ENCODE peak calls at places on chromosomes 3 and 15, in six cellular contexts. C is BE2C, E is kidney epithelial cell, U is heart left ventricle, H is stomach, A is GM23338. J is an unnamed sample.
A peak's percentile ranks its signal among the peaks of the same experiment; 100 is the strongest.

GRCh38 chr15:42879390-42879912 is 41.1 kb downstream of the TTBK2 start:
- DNase-seq in E (no peak), A (no peak), C (no peak), H (no peak), U (no peak), J (no peak)

GRCh38 chr3:89740881-89741177 is 633.4 kb downstream of the EPHA3 start:
- DNase-seq in A (no peak), C (no peak), E (no peak), H (no peak), U (no peak), J (no peak)

GRCh38 chr3:174333640-174334039 is 525.5 kb upstream of the NAALADL2 start:
- DNase-seq in A (no peak), C (no peak), E (no peak), H (no peak), U (no peak), J (no peak)

GRCh38 chr3:169133178-169134161 is 530.0 kb downstream of the MECOM start:
- DNase-seq in U (no peak), A (peak; percentile 18), E (no peak), C (no peak), H (no peak), J (no peak)

GRCh38 chr3:112815981-112816380 is 30.7 kb downstream of the CD200R1L start:
- DNase-seq in U (no peak), C (no peak), E (no peak), A (no peak), H (no peak), J (no peak)

GRCh38 chr3:87206070-87206469 is 21.0 kb upstream of the CHMP2B start:
- DNase-seq in A (no peak), E (peak; percentile 41), U (no peak), C (no peak), H (no peak), J (peak; percentile 80)

GRCh38 chr15:77603616-77604406 is 28.9 kb downstream of the LINGO1 start:
- DNase-seq in A (no peak), H (no peak), U (no peak), C (peak; percentile 53), E (no peak), J (no peak)

GRCh38 chr3:117016359-117016758 is 306.8 kb downstream of the TUSC7 start:
- DNase-seq in A (peak; percentile 67), E (no peak), H (no peak), U (no peak), C (peak; percentile 34), J (no peak)

GRCh38 chr3:43181202-43181910 is 75.5 kb upstream of the POMGNT2 start:
- DNase-seq in U (no peak), C (no peak), A (no peak), E (no peak), H (no peak), J (no peak)

GRCh38 chr3:143201870-143202269 is 82.3 kb downstream of the CHST2 start:
- DNase-seq in U (no peak), H (no peak), A (no peak), C (no peak), E (no peak), J (no peak)

GRCh38 chr15:59685737-59686297 is 3.3 kb downstream of the BNIP2 start:
- DNase-seq in H (no peak), A (no peak), C (no peak), U (no peak), E (no peak), J (no peak)

GRCh38 chr3:197356275-197356674 is 57.9 kb upstream of the DLG1 start:
- DNase-seq in U (peak; percentile 59), H (peak; percentile 84), E (no peak), C (no peak), A (no peak), J (no peak)

GRCh38 chr3:64031540-64032533 is 8.5 kb upstream of the PSMD6 start:
- DNase-seq in U (no peak), A (no peak), C (no peak), H (no peak), E (no peak), J (no peak)

GRCh38 chr15:101184830-101185229 is 67.0 kb downstream of the CHSY1 start:
- DNase-seq in A (no peak), H (no peak), U (no peak), E (no peak), C (no peak), J (no peak)

GRCh38 chr3:170751083-170751893 is 118.7 kb downstream of the RPL22L1 start:
- DNase-seq in H (peak; percentile 60), C (peak; percentile 55), A (no peak), E (peak; percentile 49), U (peak; percentile 28), J (peak; percentile 59)

DNA sequence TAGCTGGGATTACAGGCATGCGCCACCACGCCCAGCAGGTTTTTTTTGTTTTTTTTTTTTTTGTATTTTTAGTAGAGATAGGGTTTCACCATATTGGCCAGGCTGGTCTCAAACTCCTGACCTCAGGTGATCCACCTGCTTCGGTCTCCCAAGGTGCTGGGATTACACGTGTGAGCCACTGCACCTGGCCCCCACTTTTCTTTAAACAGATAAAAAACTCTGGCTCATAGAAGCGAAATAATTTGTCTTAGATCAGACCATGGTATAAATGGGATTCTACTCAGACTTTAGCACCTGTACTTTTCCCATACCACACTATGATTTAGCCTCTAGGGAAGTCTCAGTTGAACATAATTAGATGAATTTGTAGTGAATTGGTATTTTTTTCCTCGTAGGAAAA is 182.4 kb downstream of the AKAP13 start:
- DNase-seq in A (no peak), H (no peak), U (no peak), C (no peak), E (no peak), J (no peak)
- H3K27me3 ChIP-seq in A (no peaks in the 10 kb centered on the region), H (no peaks in the 10 kb centered on the region), U (no peaks in the 10 kb centered on the region), C (no peaks in the 10 kb centered on the region), E (no peaks in the 10 kb centered on the region), J (no peaks in the 10 kb centered on the region)

GRCh38 chr3:39812537-39812936 is 3.1 kb downstream of the MYRIP start:
- DNase-seq in E (no peak), H (peak; percentile 47), C (peak; percentile 29), U (no peak), A (peak; percentile 60), J (no peak)
- TF ChIP-seq CTCF in E (peak; percentile 50), H (no peak), C (peak; percentile 58), U (peak; percentile 34), A (peak; percentile 76), J (no peak)

GRCh38 chr3:177362646-177363045 is 165.4 kb upstream of the TBL1XR1 start:
- DNase-seq in U (no peak), A (no peak), C (no peak), H (no peak), E (no peak), J (no peak)

GRCh38 chr3:177364236-177364635 is 167.0 kb upstream of the TBL1XR1 start:
- DNase-seq in U (no peak), E (no peak), C (no peak), H (no peak), A (no peak), J (no peak)

GRCh38 chr3:177359601-177360357 is 162.5 kb upstream of the TBL1XR1 start:
- DNase-seq in U (peak; percentile 96), C (peak; percentile 95), H (peak; percentile 96), E (peak; percentile 97), A (peak; percentile 99), J (peak; percentile 88)

GRCh38 chr3:177358968-177359600 is 161.8 kb upstream of the TBL1XR1 start:
- DNase-seq in E (no peak), A (peak; percentile 80), H (peak; percentile 41), C (peak; percentile 83), U (peak; percentile 44), J (no peak)

DNA sequence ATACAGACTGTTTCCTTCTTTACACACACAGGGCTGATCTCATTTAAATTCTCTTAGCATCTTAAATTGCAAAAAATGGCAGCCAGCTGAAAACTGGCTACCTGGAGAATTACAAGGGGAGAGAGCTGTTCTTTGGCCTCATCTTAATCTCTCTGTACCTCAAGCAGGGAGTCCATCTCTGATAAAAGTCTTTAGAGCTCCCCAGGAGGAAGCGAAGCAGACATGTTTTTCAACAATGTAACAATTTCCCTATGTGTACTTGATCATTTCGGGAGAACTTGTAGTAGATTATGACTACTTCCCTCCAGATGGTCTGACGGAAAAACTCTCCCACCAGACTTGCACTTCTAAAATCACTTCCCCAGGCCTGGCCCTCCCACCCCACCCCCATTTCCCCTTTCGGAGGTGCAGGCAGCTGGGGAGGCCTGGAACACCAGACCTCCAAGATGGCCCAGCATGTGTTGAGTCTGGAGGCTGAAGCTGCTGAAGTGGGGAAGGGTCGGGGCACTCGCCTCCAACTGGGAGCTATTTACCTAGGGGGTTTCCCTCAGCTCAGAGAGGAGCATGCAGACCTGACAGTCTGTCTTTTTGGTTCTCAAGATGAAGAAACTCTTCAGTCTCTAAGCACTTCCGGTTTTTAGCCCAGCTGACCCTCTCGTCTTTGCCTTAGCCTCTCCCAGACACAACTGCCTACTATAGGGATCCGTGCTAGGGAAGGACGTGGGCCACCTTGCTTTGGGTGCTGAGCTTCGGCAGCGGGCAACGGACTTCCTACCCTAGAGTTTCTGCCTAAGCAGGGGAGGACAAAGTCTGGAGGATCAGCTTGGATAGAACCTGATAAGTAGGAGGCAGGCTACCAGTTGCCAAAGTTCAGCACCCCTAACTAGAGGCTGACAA is 164.0 kb upstream of the TBL1XR1 start:
- DNase-seq in A (no peak), E (no peak), H (no peak), U (peak; percentile 23), C (no peak), J (no peak)
- H3K4me3 ChIP-seq in A (no peak overlapping the region), E (no peak overlapping the region), H (peak overlapping the region; percentile 37), U (peak overlapping the region; percentile 41), C (no peak overlapping the region), J (no peak overlapping the region)

DNA sequence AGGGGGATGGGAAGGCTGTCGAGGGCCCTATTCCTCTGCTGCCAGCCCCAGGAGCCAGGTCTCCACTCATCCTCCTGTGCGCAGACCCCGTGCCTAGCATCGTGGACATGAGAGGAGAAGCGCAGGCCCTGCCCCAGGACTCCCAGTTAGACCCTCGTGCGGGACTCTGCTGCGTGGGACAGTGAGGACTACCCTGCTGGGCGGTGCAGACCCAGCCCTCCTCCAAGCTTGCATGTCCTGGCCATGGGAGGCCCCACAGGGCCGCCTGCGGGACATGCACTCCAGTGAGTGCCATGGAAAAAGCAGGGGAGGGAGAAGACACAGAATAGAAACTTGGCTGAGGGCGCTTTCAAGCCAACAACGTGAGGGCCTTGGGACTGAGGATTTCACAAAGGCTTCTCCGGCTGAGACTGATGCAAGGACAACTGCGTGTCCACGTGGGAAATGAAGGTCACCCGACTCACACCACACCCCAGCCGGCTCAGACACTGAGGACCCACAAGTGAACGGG is 62.6 kb upstream of the IQSEC1 start:
- DNase-seq in H (peak; percentile 14), A (no peak), E (no peak), U (no peak), C (no peak), J (no peak)
- H3K27me3 ChIP-seq in H (peaks cover 24% of the 10 kb centered on the region), A (no peaks in the 10 kb centered on the region), E (peaks cover 17% of the 10 kb centered on the region), U (no peaks in the 10 kb centered on the region), C (no peaks in the 10 kb centered on the region), J (peaks cover 4% of the 10 kb centered on the region)

DNA sequence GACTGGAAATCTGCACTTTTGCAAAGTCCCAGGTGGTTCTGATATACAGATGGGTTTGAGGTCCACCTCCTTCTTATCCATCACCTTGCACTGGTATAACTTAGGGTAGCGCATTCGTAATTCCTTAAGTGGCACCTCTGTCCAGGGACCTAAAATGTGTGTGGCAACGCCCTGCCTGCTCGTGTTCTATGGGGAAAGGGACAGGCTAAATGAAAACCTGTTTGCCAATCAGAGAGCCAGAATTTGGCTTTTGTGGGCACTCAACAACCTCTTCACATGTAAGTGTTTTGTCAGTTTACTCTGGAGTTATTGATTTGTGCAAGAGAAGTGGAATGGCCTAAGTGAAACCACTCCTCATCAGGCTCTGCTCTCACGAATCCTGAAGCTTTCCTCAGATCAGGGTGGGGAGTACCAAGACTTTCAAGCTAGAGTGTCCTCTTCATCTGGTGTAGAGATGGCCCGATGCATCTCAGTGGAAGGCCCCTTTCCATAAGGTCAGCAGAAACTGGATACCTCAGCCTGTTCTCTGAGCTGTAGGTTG is 138.3 kb downstream of the ALDH1A2 start:
- DNase-seq in C (no peak), E (no peak), U (no peak), A (no peak), H (no peak), J (no peak)
- TF ChIP-seq CTCF in C (no peak), E (no peak), U (no peak), A (no peak), H (no peak), J (no peak)

J was measured in BJ.